ENCODE peak calls at places on chromosomes 5 and 9, in eight cellular contexts. D is activated CD4-positive, alpha-beta T cell treated with anti-CD3 and anti-CD28 coated beads, Interleukin-2, amount 50 U/mL, for 48 hours; G is endothelial cell; S is NCI-H1092 treated with DMSO at 0.1 percent for 48 hours; Q is transverse colon; F is bronchial epithelial cell; K is effector CD4-positive, alpha-beta T cell; Z is activated T-helper 1 cell treated with anti-CD3 and anti-CD28 coated beads, Interleukin-2, amount 50 U/mL, for 16 hours. R is an unnamed sample.

GRCh38 chr5:180441577-180441976 is 52.6 kb upstream of the CNOT6 start:
- DNase-seq in G (no peak), Z (no peak), Q (no peak), S (no peak), D (no peak), K (no peak), F (peak), R (no peak)

GRCh38 chr9:98272083-98272482 is 16.6 kb upstream of the TBC1D2 start:
- DNase-seq in S (no peak), G (no peak), Z (no peak), F (no peak), K (no peak), D (no peak), Q (no peak), R (no peak)

GRCh38 chr5:14706615-14707021 is 42.1 kb downstream of the OTULIN start:
- DNase-seq in F (peak), D (no peak), Z (no peak), Q (no peak), K (peak), S (no peak), G (no peak), R (peak)

GRCh38 chr5:145162641-145163040 is 672.5 kb downstream of the PRELID2 start:
- DNase-seq in Q (no peak), Z (no peak), S (no peak), K (no peak), G (no peak), D (no peak), F (no peak), R (no peak)

GRCh38 chr5:35776757-35777156 is 79.9 kb upstream of the IL7R start:
- DNase-seq in Q (no peak), D (no peak), Z (no peak), S (no peak), K (no peak), F (no peak), G (no peak), R (no peak)

GRCh38 chr9:110021891-110022290 is 186.1 kb downstream of the C9orf152 start:
- DNase-seq in S (no peak), Q (no peak), F (no peak), D (no peak), G (no peak), K (no peak), Z (no peak), R (no peak)

GRCh38 chr5:171794470-171794869 is 8.9 kb downstream of the SMIM23 start:
- DNase-seq in Q (no peak), D (no peak), Z (no peak), K (no peak), G (no peak), F (no peak), S (no peak), R (no peak)

GRCh38 chr5:75007537-75007847 is 44.9 kb downstream of the GCNT4 start:
- DNase-seq in D (no peak), Q (no peak), Z (no peak), S (no peak), G (no peak), K (no peak), F (no peak), R (no peak)

GRCh38 chr5:73938280-73938937 is 312.4 kb downstream of the ARHGEF28 start:
- DNase-seq in K (no peak), Z (no peak), D (no peak), G (no peak), S (no peak), F (peak), Q (no peak), R (no peak)

GRCh38 chr5:110321117-110321516 is 405.4 kb downstream of the TMEM232 start:
- DNase-seq in F (no peak), S (no peak), G (no peak), K (no peak), D (no peak), Q (no peak), Z (no peak), R (no peak)

GRCh38 chr9:3337515-3337914 is 188.3 kb downstream of the RFX3 start:
- DNase-seq in Z (no peak), Q (no peak), G (no peak), D (peak), K (no peak), S (no peak), F (peak), R (no peak)

GRCh38 chr9:76701441-76702031 is 62.7 kb upstream of the PCA3 start:
- DNase-seq in Z (no peak), D (no peak), Q (no peak), G (no peak), F (no peak), S (no peak), K (no peak), R (no peak)

GRCh38 chr5:9212605-9213004 is 333.3 kb downstream of the SEMA5A start:
- DNase-seq in Z (no peak), Q (no peak), G (no peak), S (no peak), F (peak), K (no peak), D (no peak), R (no peak)

GRCh38 chr9:95880011-95880690 is 4.7 kb downstream of the ERCC6L2 start:
- DNase-seq in Z (no peak), F (peak), S (no peak), D (no peak), Q (no peak), G (no peak), K (no peak), R (no peak)